ENCODE peak calls at places on chromosome 12, in four cellular contexts. D is H9, X is IMR-90, H is neuronal stem cell. N is an unnamed sample.
A peak's percentile ranks its signal among the peaks of the same experiment; 100 is the strongest.

GRCh38 chr12:99920561-99920960 is 64.2 kb downstream of the ANKS1B start:
- DNase-seq in D (no peak), X (no peak), H (no peak), N (no peak)

GRCh38 chr12:45670339-45671065 is 59.0 kb upstream of the ARID2 start:
- DNase-seq in X (no peak), H (no peak), D (no peak), N (no peak)

GRCh38 chr12:90940872-90941499 is 14.0 kb downstream of the CCER1 start:
- DNase-seq in X (peak; percentile 76), H (peak; percentile 24), D (no peak), N (no peak)

GRCh38 chr12:122503783-122504590 is 3.3 kb upstream of the ZCCHC8 start:
- DNase-seq in X (no peak), D (no peak), H (no peak), N (no peak)

GRCh38 chr12:131912526-131913274 is 16.4 kb upstream of the PUS1 start:
- DNase-seq in H (no peak), X (peak; percentile 85), D (no peak), N (no peak)

GRCh38 chr12:14961466-14962155 is at the start of gene ARHGDIB:
- DNase-seq in D (no peak), X (no peak), H (no peak), N (no peak)

GRCh38 chr12:15540469-15540872 is 218.2 kb downstream of the PTPRO start:
- DNase-seq in X (peak; percentile 78), D (no peak), H (no peak), N (no peak)

GRCh38 chr12:92107094-92107493 is 38.6 kb downstream of the BTG1 start:
- DNase-seq in D (no peak), X (no peak), H (no peak), N (no peak)

GRCh38 chr12:69388371-69388770 is 28.8 kb downstream of the YEATS4 start:
- DNase-seq in H (no peak), D (no peak), X (peak; percentile 81), N (no peak)

DNA sequence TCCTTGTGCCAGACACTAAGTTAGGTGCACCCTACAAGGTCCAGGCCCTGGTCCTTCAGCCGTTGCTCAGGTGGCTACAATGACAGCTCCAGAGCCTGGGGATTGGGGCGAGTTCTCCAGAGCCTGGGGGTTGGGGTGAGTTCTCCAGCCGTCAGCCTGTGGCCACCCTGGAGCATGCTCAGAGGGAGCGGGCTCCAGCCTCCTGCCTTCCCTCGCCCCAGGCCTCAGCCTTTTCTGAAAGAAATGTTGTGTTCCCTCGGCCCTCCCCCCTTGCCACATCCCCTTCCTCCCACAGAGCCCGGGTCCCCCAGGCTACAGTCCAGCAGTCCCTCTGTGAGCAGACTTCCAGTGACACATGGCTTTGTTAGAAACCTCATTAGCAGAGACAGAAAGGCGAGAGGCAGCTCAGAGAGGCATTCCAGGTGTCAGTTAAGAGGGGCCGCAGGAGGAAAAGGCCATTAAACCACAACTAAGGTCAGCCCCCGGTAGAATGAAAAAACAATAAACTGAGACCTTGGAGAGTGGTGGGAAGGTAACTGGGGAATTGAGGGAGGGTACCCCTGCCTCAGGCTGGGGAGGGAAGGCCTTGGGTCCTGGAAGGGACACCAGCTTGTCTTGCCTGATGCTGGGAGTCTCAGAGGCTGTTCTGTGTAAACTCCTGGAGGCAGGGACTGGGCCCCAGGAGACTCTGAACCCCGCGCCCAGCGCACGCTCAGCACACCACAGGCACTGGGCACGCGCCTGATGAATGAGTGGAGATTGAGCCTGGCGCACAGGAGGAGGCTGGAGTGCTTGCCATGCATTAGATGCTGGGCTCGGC is 23.1 kb upstream of the COL2A1 start:
- DNase-seq in D (no peak), H (peak; percentile 84), X (no peak), N (peak; percentile 45)
- H2BK5ac ChIP-seq in D (no peak overlapping the region), H (peak overlapping the region; percentile 32), X (no peak overlapping the region), N (no peak overlapping the region)

GRCh38 chr12:19706936-19707335 is 267.6 kb downstream of the AEBP2 start:
- DNase-seq in X (peak; percentile 62), H (no peak), D (no peak), N (no peak)

GRCh38 chr12:19712041-19712440 is 272.7 kb downstream of the AEBP2 start:
- DNase-seq in H (no peak), D (no peak), X (peak; percentile 94), N (no peak)

GRCh38 chr12:19707948-19708409 is 268.7 kb downstream of the AEBP2 start:
- DNase-seq in D (no peak), X (peak; percentile 93), H (no peak), N (no peak)

GRCh38 chr12:19709889-19710288 is 270.6 kb downstream of the AEBP2 start:
- DNase-seq in D (no peak), X (peak; percentile 73), H (no peak), N (no peak)

GRCh38 chr12:19710811-19711793 is 271.8 kb downstream of the AEBP2 start:
- DNase-seq in X (no peak), H (no peak), D (no peak), N (no peak)
- H2BK5ac ChIP-seq in X (peak overlapping the region; percentile 99), H (no peak overlapping the region), D (no peak overlapping the region), N (no peak overlapping the region)

GRCh38 chr12:51318846-51319570 is 5.0 kb downstream of the BIN2 start:
- DNase-seq in D (no peak), H (no peak), X (no peak), N (no peak)

GRCh38 chr12:51320311-51320694 is 3.7 kb downstream of the BIN2 start:
- DNase-seq in H (no peak), X (no peak), D (no peak), N (no peak)

GRCh38 chr12:51322452-51322851 is 1.5 kb downstream of the BIN2 start:
- DNase-seq in X (no peak), D (no peak), H (no peak), N (no peak)

GRCh38 chr12:51321882-51322281 is 2.1 kb downstream of the BIN2 start:
- DNase-seq in H (no peak), D (no peak), X (no peak), N (no peak)

GRCh38 chr12:51320695-51321320 is 3.2 kb downstream of the BIN2 start:
- DNase-seq in H (peak; percentile 62), X (peak; percentile 26), D (peak; percentile 40), N (no peak)
- H2BK5ac ChIP-seq in H (no peak overlapping the region), X (no peak overlapping the region), D (peak overlapping the region; percentile 93), N (peak overlapping the region; percentile 91)

GRCh38 chr12:46907791-46908190 is 82.0 kb upstream of the SLC38A4 start:
- DNase-seq in D (no peak), X (no peak), H (no peak), N (no peak)
- H2BK5ac ChIP-seq in D (no peak overlapping the region), X (no peak overlapping the region), H (no peak overlapping the region), N (no peak overlapping the region)

DNA sequence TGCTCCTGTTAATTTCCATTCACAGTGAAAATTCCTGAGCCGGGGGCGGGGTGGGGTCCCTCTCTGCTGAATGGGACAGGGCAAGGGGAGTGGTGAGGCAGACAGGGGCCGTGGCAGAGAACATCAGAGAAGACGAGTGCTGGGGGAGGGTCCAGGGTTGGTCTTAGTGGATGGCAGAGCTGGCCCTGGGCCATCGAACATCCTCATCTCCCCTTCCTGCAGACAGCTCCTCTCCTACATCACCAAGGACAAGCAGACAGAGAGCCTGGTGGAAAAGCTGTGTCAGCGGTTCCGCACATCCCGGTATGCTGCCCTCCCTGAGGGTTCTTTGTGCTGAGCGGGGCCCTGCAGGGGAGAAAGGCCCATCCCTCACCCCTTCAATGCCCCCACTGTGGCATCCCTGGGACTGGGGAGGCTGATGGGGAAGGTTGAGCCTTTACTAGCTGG is 5.0 kb upstream of the GAPDH start:
- DNase-seq in X (no peak), D (no peak), H (no peak), N (no peak)
- H2BK5ac ChIP-seq in X (no peak overlapping the region), D (no peak overlapping the region), H (no peak overlapping the region), N (no peak overlapping the region)

GRCh38 chr12:124764870-124765570 is 98.6 kb downstream of the SCARB1 start:
- DNase-seq in X (peak; percentile 89), H (no peak), D (no peak), N (no peak)

GRCh38 chr12:124764451-124764850 is 99.2 kb downstream of the SCARB1 start:
- DNase-seq in H (no peak), X (peak; percentile 74), D (no peak), N (peak; percentile 71)

GRCh38 chr12:124766745-124767074 is 97.0 kb downstream of the SCARB1 start:
- DNase-seq in X (no peak), H (no peak), D (no peak), N (no peak)

GRCh38 chr12:124767075-124767821 is 96.4 kb downstream of the SCARB1 start:
- DNase-seq in X (peak; percentile 53), D (peak; percentile 88), H (peak; percentile 76), N (peak; percentile 97)

DNA sequence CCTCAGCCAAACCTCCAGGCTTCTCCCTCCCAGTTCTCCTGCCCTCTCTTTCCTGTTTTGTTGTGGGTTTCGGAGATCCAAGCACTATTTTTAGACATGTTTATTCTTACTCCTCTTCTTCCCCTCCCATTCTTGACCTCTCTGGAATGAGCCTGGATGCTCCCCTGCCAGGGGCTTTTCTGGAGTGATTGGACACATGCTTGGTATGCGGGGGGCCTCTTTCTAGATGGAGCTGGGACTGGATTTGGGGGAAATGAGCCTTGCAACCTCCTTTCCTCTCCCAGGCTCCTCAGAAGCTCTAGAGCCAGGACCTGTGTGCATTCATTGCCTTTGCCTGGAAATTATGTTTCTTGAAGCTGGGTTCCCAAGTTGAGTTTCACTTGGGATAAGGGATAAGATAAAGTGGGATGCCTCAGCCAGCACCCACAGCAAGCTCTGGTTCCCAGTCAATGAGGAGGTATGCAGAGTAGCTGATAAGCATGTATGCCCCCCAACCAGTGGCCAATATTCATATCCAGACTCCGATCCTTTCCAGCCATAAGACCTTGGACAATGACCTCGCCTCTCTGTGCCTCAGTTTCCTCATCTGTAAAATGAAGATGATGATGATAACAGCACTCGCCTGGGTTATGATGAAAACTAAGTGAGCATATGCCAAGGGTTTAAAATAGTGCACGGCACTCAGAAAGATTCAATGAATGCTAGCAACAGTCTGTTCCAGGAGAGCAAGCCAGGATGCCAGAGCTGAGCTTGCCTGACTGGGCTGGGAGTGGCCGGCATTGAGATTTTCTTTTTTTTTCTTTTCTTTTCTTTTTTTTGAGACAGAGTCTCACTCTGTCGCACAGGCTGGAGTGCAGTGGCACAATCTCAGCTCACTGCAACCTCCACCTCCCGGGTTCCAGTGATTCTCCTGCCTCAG is 97.8 kb downstream of the SCARB1 start:
- DNase-seq in H (no peak), D (no peak), X (no peak), N (no peak)
- H2BK5ac ChIP-seq in H (no peak overlapping the region), D (no peak overlapping the region), X (peak overlapping the region; percentile 6), N (no peak overlapping the region)

GRCh38 chr12:124731869-124732268 is 131.8 kb downstream of the SCARB1 start:
- DNase-seq in H (no peak), D (no peak), X (no peak), N (no peak)

GRCh38 chr12:124734224-124734788 is 129.4 kb downstream of the SCARB1 start:
- DNase-seq in D (peak; percentile 94), X (peak; percentile 54), H (peak; percentile 80), N (peak; percentile 82)

GRCh38 chr12:124730455-124730932 is 133.2 kb downstream of the SCARB1 start:
- DNase-seq in X (peak; percentile 73), H (no peak), D (no peak), N (no peak)

GRCh38 chr12:124733086-124733485 is 130.6 kb downstream of the SCARB1 start:
- DNase-seq in H (no peak), X (no peak), D (no peak), N (no peak)

GRCh38 chr12:124732275-124733075 is 131.2 kb downstream of the SCARB1 start:
- DNase-seq in H (no peak), D (no peak), X (no peak), N (no peak)
- H2BK5ac ChIP-seq in H (no peak overlapping the region), D (no peak overlapping the region), X (peak overlapping the region; percentile 11), N (no peak overlapping the region)